ENCODE peak calls at places on chromosomes 12 and 14, in five cellular contexts. Q is NCI-H2107, U is foreskin fibroblast, E is left ventricle myocardium superior, J is SK-MEL-5. A is an unnamed sample.

GRCh38 chr14:94464290-94464689 is 11.7 kb upstream of the SERPINA11 start:
- DNase-seq in J (no peak), U (no peak), E (no peak), Q (no peak), A (no peak)

GRCh38 chr12:70469221-70469820 is 103.2 kb downstream of the KCNMB4 start:
- DNase-seq in Q (no peak), J (no peak), U (no peak), E (no peak), A (no peak)

GRCh38 chr14:66359500-66359899 is 126.7 kb upstream of the CCDC196 start:
- DNase-seq in E (no peak), J (peak; percentile 72), Q (peak; percentile 86), U (peak; percentile 12), A (peak; percentile 75)

GRCh38 chr12:120257041-120257821 is 8.3 kb downstream of the PXN start:
- DNase-seq in U (peak; percentile 92), E (peak; percentile 81), Q (no peak), J (no peak), A (no peak)

GRCh38 chr12:61502179-61502578 is 758.0 kb upstream of the USP15 start:
- DNase-seq in Q (no peak), J (no peak), U (no peak), E (no peak), A (no peak)

GRCh38 chr14:22667881-22668280 is 23.7 kb upstream of the OR6J1 start:
- DNase-seq in U (no peak), J (no peak), Q (no peak), E (no peak), A (no peak)

GRCh38 chr12:39617887-39618286 is 1.7 kb downstream of the ABCD2 start:
- DNase-seq in Q (no peak), E (no peak), J (no peak), U (no peak), A (no peak)

GRCh38 chr12:66379613-66380012 is 77.3 kb downstream of the HELB start:
- DNase-seq in E (no peak), U (no peak), Q (no peak), J (no peak), A (no peak)

GRCh38 chr14:65438266-65438933 is 25.9 kb downstream of the FUT8 start:
- DNase-seq in J (no peak), E (no peak), Q (no peak), U (no peak), A (no peak)

GRCh38 chr14:106277503-106277902 is 751.1 kb downstream of the TMEM121 start:
- DNase-seq in U (no peak), E (no peak), Q (no peak), J (peak; percentile 26), A (peak; percentile 2)

GRCh38 chr14:76201162-76201561 is 49.4 kb downstream of the GPATCH2L start:
- DNase-seq in E (no peak), Q (no peak), J (no peak), U (peak; percentile 62), A (peak; percentile 20)

GRCh38 chr14:93107383-93107782 is 8.3 kb downstream of the ITPK1 start:
- DNase-seq in J (no peak), E (no peak), U (no peak), Q (no peak), A (no peak)

GRCh38 chr12:18275974-18276373 is 14.7 kb downstream of the PIK3C2G start:
- DNase-seq in U (peak; percentile 10), E (no peak), Q (no peak), J (no peak), A (no peak)

GRCh38 chr14:47763188-47763854 is 87.9 kb upstream of the MDGA2 start:
- DNase-seq in E (no peak), J (no peak), Q (no peak), U (no peak), A (no peak)

GRCh38 chr14:22567437-22567836 is 21.6 kb downstream of the DAD1 start:
- DNase-seq in J (no peak), E (no peak), Q (no peak), U (no peak), A (peak; percentile 45)

GRCh38 chr14:73725116-73726024 is 11.2 kb upstream of the PNMA1 start:
- DNase-seq in E (no peak), U (no peak), Q (no peak), J (no peak), A (no peak)

GRCh38 chr12:102063066-102063465 is 1.3 kb upstream of the WASHC3 start:
- DNase-seq in E (no peak), J (peak; percentile 36), U (no peak), Q (no peak), A (peak; percentile 11)

GRCh38 chr14:81127785-81128184 is 93.0 kb downstream of the GTF2A1 start:
- DNase-seq in E (no peak), Q (no peak), U (no peak), J (no peak), A (no peak)

GRCh38 chr14:34449819-34450541 is 12.1 kb downstream of the SPTSSA start:
- DNase-seq in E (no peak), U (no peak), Q (no peak), J (no peak), A (peak; percentile 67)

GRCh38 chr12:76216585-76217472 is 131.4 kb downstream of the BBS10 start:
- DNase-seq in Q (no peak), E (no peak), U (no peak), J (no peak), A (no peak)

GRCh38 chr12:132445884-132446471 is 44.0 kb upstream of the FBRSL1 start:
- DNase-seq in J (peak; percentile 92), U (peak; percentile 33), E (peak; percentile 50), Q (peak; percentile 88), A (peak; percentile 95)

GRCh38 chr14:89330236-89331002 is 86.6 kb downstream of the FOXN3 start:
- DNase-seq in Q (no peak), U (peak; percentile 91), J (no peak), E (no peak), A (no peak)

GRCh38 chr12:3454780-3455179 is 36.2 kb upstream of the PRMT8 start:
- DNase-seq in E (no peak), J (no peak), Q (no peak), U (no peak), A (no peak)

GRCh38 chr12:100128509-100128908 is 14.2 kb downstream of the BLTP3B start:
- DNase-seq in U (peak; percentile 54), E (peak; percentile 44), Q (no peak), J (peak; percentile 76), A (peak; percentile 50)

GRCh38 chr12:57996520-57996919 is 55.2 kb downstream of the ATP23 start:
- DNase-seq in Q (no peak), U (no peak), E (no peak), J (no peak), A (peak; percentile 13)

GRCh38 chr14:25048170-25049126 is 1.5 kb downstream of the STXBP6 start:
- DNase-seq in E (peak; percentile 71), U (peak; percentile 67), J (no peak), Q (no peak), A (no peak)

GRCh38 chr12:57549909-57550627 is at the start of gene KIF5A:
- DNase-seq in U (no peak), J (peak; percentile 38), Q (no peak), E (peak; percentile 47), A (peak; percentile 75)

GRCh38 chr14:39430762-39431415 is 1.3 kb downstream of the FBXO33 start:
- DNase-seq in U (no peak), E (no peak), J (no peak), Q (no peak), A (no peak)

GRCh38 chr14:36333106-36333505 is 12.7 kb upstream of the MBIP start:
- DNase-seq in J (no peak), E (no peak), Q (no peak), U (no peak), A (no peak)

GRCh38 chr14:65170768-65171251 is 68.5 kb upstream of the MAX start:
- DNase-seq in J (no peak), Q (no peak), U (peak; percentile 41), E (peak; percentile 32), A (peak; percentile 49)

GRCh38 chr14:69259531-69260245 is at the start of gene GALNT16:
- DNase-seq in Q (no peak), J (no peak), U (no peak), E (peak; percentile 74), A (peak; percentile 51)

GRCh38 chr12:15152864-15153263 is 68.4 kb downstream of the RERG start:
- DNase-seq in J (no peak), E (no peak), Q (no peak), U (peak; percentile 12), A (peak; percentile 84)

GRCh38 chr12:52189376-52190174 is 2.2 kb downstream of the KRT80 start:
- DNase-seq in Q (no peak), J (peak; percentile 37), U (no peak), E (no peak), A (peak; percentile 48)

GRCh38 chr14:51394391-51394790 is 154.3 kb downstream of the TMX1 start:
- DNase-seq in Q (no peak), J (peak; percentile 43), E (no peak), U (no peak), A (peak; percentile 21)

GRCh38 chr12:51534216-51534615 is 56.8 kb upstream of the SCN8A start:
- DNase-seq in J (no peak), U (no peak), E (no peak), Q (no peak), A (no peak)